ENCODE peak calls at places on chromosomes 11 and 22, in five cellular contexts. H is HepG2, Y is K562, A is HCT116, K is SK-N-SH. O is an unnamed sample.

GRCh38 chr11:6586434-6587359 is 16.7 kb downstream of the RRP8 start:
- DNase-seq in K (peak; percentile 63), A (no peak), H (no peak), Y (no peak), O (no peak)

GRCh38 chr11:122743949-122744876 is 88.7 kb downstream of the UBASH3B start:
- DNase-seq in Y (no peak), K (no peak), H (no peak), A (no peak), O (peak; percentile 55)

GRCh38 chr22:44804327-44804726 is 52.0 kb downstream of the ARHGAP8 start:
- DNase-seq in H (no peak), A (no peak), K (no peak), Y (no peak), O (no peak)

GRCh38 chr11:66070604-66071325 is 693 bp downstream of the PACS1 start:
- DNase-seq in K (peak; percentile 74), A (no peak), H (no peak), Y (peak; percentile 63), O (no peak)

GRCh38 chr22:21690401-21690801 is 24.6 kb downstream of the PPIL2 start:
- DNase-seq in H (no peak), K (no peak), A (no peak), Y (no peak), O (peak; percentile 30)

GRCh38 chr11:6646040-6646439 is 9.6 kb downstream of the DCHS1 start:
- DNase-seq in A (no peak), Y (no peak), K (no peak), H (no peak), O (no peak)

GRCh38 chr11:46389450-46390330 is 1.9 kb downstream of the CHRM4 start:
- DNase-seq in A (peak; percentile 54), H (peak; percentile 61), Y (peak; percentile 81), K (peak; percentile 95), O (no peak)

GRCh38 chr11:86174101-86175046 is 70.2 kb upstream of the EED start:
- DNase-seq in K (peak; percentile 46), Y (peak; percentile 79), A (no peak), H (peak; percentile 61), O (no peak)

GRCh38 chr11:121029813-121030445 is 6.0 kb downstream of the TBCEL start:
- DNase-seq in A (no peak), K (no peak), H (no peak), Y (no peak), O (no peak)

GRCh38 chr11:122690801-122691649 is 35.5 kb downstream of the UBASH3B start:
- DNase-seq in H (no peak), A (no peak), Y (no peak), K (no peak), O (no peak)

GRCh38 chr11:114820621-114821020 is 142.3 kb downstream of the NXPE2 start:
- DNase-seq in A (no peak), H (no peak), K (no peak), Y (peak; percentile 27), O (no peak)

GRCh38 chr11:61955031-61955415 is 4.9 kb downstream of the BEST1 start:
- DNase-seq in A (no peak), K (no peak), H (peak; percentile 59), Y (peak; percentile 40), O (no peak)

GRCh38 chr11:65814960-65815565 is 18.7 kb upstream of the SNX32 start:
- DNase-seq in Y (no peak), A (no peak), H (no peak), K (no peak), O (no peak)

GRCh38 chr22:23523746-23524145 is 56.3 kb downstream of the IGLL1 start:
- DNase-seq in H (no peak), Y (no peak), A (no peak), K (no peak), O (no peak)

GRCh38 chr22:23520875-23521441 is 59.1 kb downstream of the IGLL1 start:
- DNase-seq in A (no peak), H (peak; percentile 55), Y (peak; percentile 24), K (peak; percentile 70), O (no peak)

GRCh38 chr22:23521442-23522113 is 58.5 kb downstream of the IGLL1 start:
- DNase-seq in Y (peak; percentile 91), K (peak; percentile 97), A (peak; percentile 46), H (peak; percentile 97), O (peak; percentile 11)

GRCh38 chr22:23524226-23524625 is 55.9 kb downstream of the IGLL1 start:
- DNase-seq in Y (no peak), K (no peak), H (no peak), A (no peak), O (no peak)

GRCh38 chr22:23522642-23523251 is 57.3 kb downstream of the IGLL1 start:
- DNase-seq in K (peak; percentile 67), Y (no peak), A (no peak), H (peak; percentile 36), O (no peak)
- H3K4me3 ChIP-seq in K (no peak overlapping the region), Y (no peak overlapping the region), A (no peak overlapping the region), H (peak overlapping the region; percentile 65), O (no peak overlapping the region)

GRCh38 chr11:15793032-15793996 is 563.0 kb downstream of the SOX6 start:
- DNase-seq in K (no peak), Y (no peak), A (no peak), H (no peak), O (no peak)
- TF ChIP-seq ZBTB33 in K (no peak), Y (no peak), A (no peak), H (no peak), O (no peak)

DNA sequence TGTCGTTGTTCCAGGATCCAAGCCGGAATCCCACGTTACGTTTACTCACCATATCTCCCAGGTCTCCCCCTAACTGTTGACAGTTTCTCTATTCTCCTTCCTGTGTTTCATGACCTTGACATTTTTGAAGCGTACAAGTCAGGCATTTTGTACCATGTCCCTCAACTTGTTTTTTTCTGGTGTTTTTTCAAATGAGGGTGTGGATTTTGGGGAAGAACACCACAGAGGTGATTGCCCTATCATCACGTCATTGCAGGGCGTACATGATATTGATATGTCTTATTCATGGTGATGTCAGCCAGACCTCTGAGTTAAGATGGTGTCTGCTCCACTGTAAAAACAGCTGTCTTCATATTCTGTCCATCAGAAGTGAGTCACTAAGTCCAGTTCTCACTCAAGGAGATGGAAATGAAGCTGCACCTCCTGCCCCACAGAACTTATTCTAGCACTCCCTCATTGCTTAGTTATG is 28.3 kb upstream of the SOX10 start:
- DNase-seq in K (no peak), Y (no peak), A (no peak), H (peak; percentile 86), O (no peak)
- H3K4me3 ChIP-seq in K (no peak overlapping the region), Y (no peak overlapping the region), A (no peak overlapping the region), H (peak overlapping the region; percentile 22), O (no peak overlapping the region)

DNA sequence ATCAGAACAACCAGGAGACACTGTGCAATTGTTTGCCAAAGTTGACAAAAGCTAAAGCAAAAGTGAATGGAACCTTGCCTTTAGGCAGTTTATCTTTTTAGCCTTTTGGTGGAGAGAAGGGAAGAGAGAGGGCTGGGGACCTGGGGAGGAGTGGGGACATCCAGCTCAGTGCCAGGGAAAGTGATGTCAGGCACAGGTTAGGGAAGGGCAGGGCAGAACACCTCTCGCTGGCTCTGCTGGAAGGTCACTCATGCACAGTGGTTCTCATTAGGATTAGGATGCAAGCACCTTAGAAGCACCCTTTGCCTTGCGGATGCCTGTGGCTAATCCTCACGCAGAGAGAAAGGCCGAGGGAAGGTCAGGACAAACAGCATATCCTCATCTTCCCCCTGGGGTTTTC is 14.3 kb upstream of the LINC01488 start:
- DNase-seq in H (no peak), K (no peak), A (no peak), Y (no peak), O (no peak)
- TF ChIP-seq ZBTB33 in H (no peak), K (no peak), A (no peak), Y (no peak), O (no peak)

DNA sequence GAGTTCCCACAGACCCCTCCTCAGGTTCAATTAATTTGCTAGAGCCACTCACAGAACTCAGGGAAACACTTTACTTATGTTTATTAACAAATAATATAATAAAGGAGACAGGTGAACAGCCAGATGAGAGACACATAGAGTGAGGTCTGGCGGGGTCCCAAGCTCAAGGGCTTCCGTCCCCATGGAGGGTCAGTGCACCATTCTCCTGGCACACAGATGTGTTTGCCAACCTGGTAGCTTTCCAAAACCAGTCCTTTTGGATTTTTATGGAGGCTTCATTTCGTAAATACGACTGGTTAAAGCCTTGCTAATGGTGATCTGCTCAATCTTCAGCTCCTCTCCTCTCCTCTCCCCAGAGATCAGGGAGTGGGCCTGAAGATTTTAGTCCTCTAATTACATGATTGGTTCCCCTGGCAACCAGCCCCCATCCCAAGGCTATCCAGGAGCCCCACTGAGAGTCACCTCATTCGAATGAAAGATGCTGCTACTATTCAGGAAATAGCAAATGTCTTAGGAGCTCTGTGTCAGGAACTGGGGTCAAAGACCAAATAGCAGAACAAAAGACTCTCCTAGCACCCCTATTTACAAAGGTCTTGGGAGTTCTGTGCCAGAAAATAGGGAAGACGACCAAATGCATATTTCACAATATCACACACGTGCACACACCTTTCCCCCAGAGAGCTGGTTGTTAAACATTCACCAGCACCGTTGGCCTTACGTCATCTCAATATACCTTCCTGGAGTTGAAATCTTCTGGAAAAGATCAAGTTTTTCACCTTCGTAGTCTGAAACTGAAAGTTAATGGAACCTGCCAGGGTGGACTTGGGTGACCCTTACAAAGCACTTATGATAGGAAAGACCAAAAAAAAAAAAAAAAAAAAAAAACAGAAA is 23.8 kb upstream of the CAPRIN1 start:
- DNase-seq in A (no peak), K (no peak), H (peak; percentile 63), Y (no peak), O (no peak)
- H3K4me3 ChIP-seq in A (no peak overlapping the region), K (no peak overlapping the region), H (peak overlapping the region; percentile 60), Y (no peak overlapping the region), O (no peak overlapping the region)

GRCh38 chr11:126522152-126522551 is 166.7 kb downstream of the ST3GAL4 start:
- DNase-seq in K (no peak), Y (peak; percentile 21), A (no peak), H (no peak), O (no peak)

GRCh38 chr11:126521196-126521595 is 165.7 kb downstream of the ST3GAL4 start:
- DNase-seq in A (no peak), H (no peak), K (no peak), Y (no peak), O (no peak)

GRCh38 chr11:126522606-126523005 is 167.1 kb downstream of the ST3GAL4 start:
- DNase-seq in A (no peak), H (no peak), K (no peak), Y (no peak), O (no peak)

GRCh38 chr11:126526471-126526870 is 171.0 kb downstream of the ST3GAL4 start:
- DNase-seq in A (no peak), H (no peak), Y (no peak), K (no peak), O (no peak)

DNA sequence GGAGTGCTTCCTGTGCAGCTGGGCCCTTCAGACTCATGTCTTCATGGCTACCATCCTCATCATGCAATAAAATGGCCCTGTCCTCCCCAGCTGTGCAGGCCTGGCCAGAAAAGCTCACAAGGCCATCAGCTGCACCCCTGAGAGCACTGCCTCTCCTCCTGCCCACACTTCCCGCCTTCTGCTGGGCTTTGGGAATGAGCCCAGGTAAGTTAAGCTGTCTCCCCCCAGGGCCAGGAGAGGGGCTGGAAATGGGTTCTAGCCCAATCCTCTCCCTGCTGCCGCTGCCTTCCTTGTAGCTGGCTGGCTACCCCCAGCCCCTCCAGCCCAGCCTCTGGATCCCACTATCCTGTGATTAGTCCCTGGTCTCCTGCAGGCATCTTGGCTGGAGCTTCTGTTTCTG is 168.0 kb downstream of the ST3GAL4 start:
- DNase-seq in H (no peak), A (no peak), Y (no peak), K (no peak), O (no peak)
- TF ChIP-seq ZBTB33 in H (no peak), A (no peak), Y (no peak), K (no peak), O (no peak)

GRCh38 chr11:71252434-71252781 is at the start of gene SHANK2:
- DNase-seq in Y (no peak), A (no peak), H (no peak), K (peak; percentile 60), O (no peak)
- H3K4me3 ChIP-seq in Y (no peak within 1 kb of the TSS), A (peak within 1 kb of the TSS; percentile 68), H (peak within 1 kb of the TSS; percentile 87), K (no peak within 1 kb of the TSS), O (no peak within 1 kb of the TSS)

O was measured in GM12878.